ENCODE peak calls at places on chromosomes 3 and 15, in six cellular contexts. One of them, this sample, is unnamed.

GRCh38 chr15:70014860-70015490 is 82.7 kb downstream of the TLE3 start:
- DNase-seq in stimulated activated naive B cell treated with anti-CD40 and anti-IgM and Interleukin-4, amounts not matched to agents 10 μg/mL and 1 μg/mL and 100 μg/mL, for 72 hours: peak; percentile 65
- DNase-seq in neuronal stem cell: no peak
- DNase-seq in HFFc6: no peak
- DNase-seq in fibroblast of mammary gland: no peak
- DNase-seq in GM23248: no peak
- DNase-seq in this sample: peak; percentile 73

GRCh38 chr15:53974813-53975212 is 3.4 kb upstream of the UNC13C start:
- DNase-seq in stimulated activated naive B cell treated with anti-CD40 and anti-IgM and Interleukin-4, amounts not matched to agents 10 μg/mL and 1 μg/mL and 100 μg/mL, for 72 hours: no peak
- DNase-seq in neuronal stem cell: no peak
- DNase-seq in HFFc6: no peak
- DNase-seq in fibroblast of mammary gland: no peak
- DNase-seq in GM23248: no peak
- DNase-seq in this sample: no peak

GRCh38 chr15:79901958-79902357 is 5.1 kb upstream of the MTHFS start:
- DNase-seq in stimulated activated naive B cell treated with anti-CD40 and anti-IgM and Interleukin-4, amounts not matched to agents 10 μg/mL and 1 μg/mL and 100 μg/mL, for 72 hours: peak; percentile 19
- DNase-seq in neuronal stem cell: no peak
- DNase-seq in HFFc6: no peak
- DNase-seq in fibroblast of mammary gland: no peak
- DNase-seq in GM23248: no peak
- DNase-seq in this sample: no peak

GRCh38 chr15:45548753-45549520 is 26.4 kb upstream of the SLC30A4 start:
- DNase-seq in stimulated activated naive B cell treated with anti-CD40 and anti-IgM and Interleukin-4, amounts not matched to agents 10 μg/mL and 1 μg/mL and 100 μg/mL, for 72 hours: no peak
- DNase-seq in neuronal stem cell: no peak
- DNase-seq in HFFc6: no peak
- DNase-seq in fibroblast of mammary gland: peak; percentile 50
- DNase-seq in GM23248: no peak
- DNase-seq in this sample: no peak

GRCh38 chr15:80615783-80616391 is 79.2 kb upstream of the ABHD17C start:
- DNase-seq in stimulated activated naive B cell treated with anti-CD40 and anti-IgM and Interleukin-4, amounts not matched to agents 10 μg/mL and 1 μg/mL and 100 μg/mL, for 72 hours: no peak
- DNase-seq in neuronal stem cell: no peak
- DNase-seq in HFFc6: peak; percentile 57
- DNase-seq in fibroblast of mammary gland: peak; percentile 82
- DNase-seq in GM23248: peak; percentile 89
- DNase-seq in this sample: no peak

GRCh38 chr15:39156636-39157255 is 424.1 kb upstream of the THBS1 start:
- DNase-seq in stimulated activated naive B cell treated with anti-CD40 and anti-IgM and Interleukin-4, amounts not matched to agents 10 μg/mL and 1 μg/mL and 100 μg/mL, for 72 hours: no peak
- DNase-seq in neuronal stem cell: no peak
- DNase-seq in HFFc6: no peak
- DNase-seq in fibroblast of mammary gland: peak; percentile 65
- DNase-seq in GM23248: no peak
- DNase-seq in this sample: no peak

GRCh38 chr15:77023576-77024272 is 28.8 kb downstream of the PSTPIP1 start:
- DNase-seq in stimulated activated naive B cell treated with anti-CD40 and anti-IgM and Interleukin-4, amounts not matched to agents 10 μg/mL and 1 μg/mL and 100 μg/mL, for 72 hours: no peak
- DNase-seq in neuronal stem cell: no peak
- DNase-seq in HFFc6: no peak
- DNase-seq in fibroblast of mammary gland: no peak
- DNase-seq in GM23248: no peak
- DNase-seq in this sample: no peak

GRCh38 chr15:71777216-71777943 is 33.0 kb upstream of the NR2E3 start:
- DNase-seq in stimulated activated naive B cell treated with anti-CD40 and anti-IgM and Interleukin-4, amounts not matched to agents 10 μg/mL and 1 μg/mL and 100 μg/mL, for 72 hours: no peak
- DNase-seq in neuronal stem cell: no peak
- DNase-seq in HFFc6: no peak
- DNase-seq in fibroblast of mammary gland: no peak
- DNase-seq in GM23248: no peak
- DNase-seq in this sample: no peak

GRCh38 chr3:172676208-172676920 is 34.5 kb downstream of the NCEH1 start:
- DNase-seq in stimulated activated naive B cell treated with anti-CD40 and anti-IgM and Interleukin-4, amounts not matched to agents 10 μg/mL and 1 μg/mL and 100 μg/mL, for 72 hours: no peak
- DNase-seq in neuronal stem cell: no peak
- DNase-seq in HFFc6: no peak
- DNase-seq in fibroblast of mammary gland: no peak
- DNase-seq in GM23248: no peak
- DNase-seq in this sample: no peak

GRCh38 chr15:49288411-49288810 is 118.4 kb downstream of the GALK2 start:
- DNase-seq in stimulated activated naive B cell treated with anti-CD40 and anti-IgM and Interleukin-4, amounts not matched to agents 10 μg/mL and 1 μg/mL and 100 μg/mL, for 72 hours: no peak
- DNase-seq in neuronal stem cell: no peak
- DNase-seq in HFFc6: no peak
- DNase-seq in fibroblast of mammary gland: no peak
- DNase-seq in GM23248: peak; percentile 22
- DNase-seq in this sample: no peak

GRCh38 chr3:18445421-18446066 is 20.4 kb upstream of the SATB1 start:
- DNase-seq in stimulated activated naive B cell treated with anti-CD40 and anti-IgM and Interleukin-4, amounts not matched to agents 10 μg/mL and 1 μg/mL and 100 μg/mL, for 72 hours: peak; percentile 54
- DNase-seq in neuronal stem cell: no peak
- DNase-seq in HFFc6: no peak
- DNase-seq in fibroblast of mammary gland: no peak
- DNase-seq in GM23248: no peak
- DNase-seq in this sample: no peak

GRCh38 chr3:49112262-49112661 is 7.7 kb upstream of the QARS1 start:
- DNase-seq in stimulated activated naive B cell treated with anti-CD40 and anti-IgM and Interleukin-4, amounts not matched to agents 10 μg/mL and 1 μg/mL and 100 μg/mL, for 72 hours: no peak
- DNase-seq in neuronal stem cell: no peak
- DNase-seq in HFFc6: no peak
- DNase-seq in fibroblast of mammary gland: no peak
- DNase-seq in GM23248: no peak
- DNase-seq in this sample: no peak

GRCh38 chr15:67836477-67836876 is 3.4 kb downstream of the RNU6-1 start:
- DNase-seq in stimulated activated naive B cell treated with anti-CD40 and anti-IgM and Interleukin-4, amounts not matched to agents 10 μg/mL and 1 μg/mL and 100 μg/mL, for 72 hours: no peak
- DNase-seq in neuronal stem cell: no peak
- DNase-seq in HFFc6: peak; percentile 8
- DNase-seq in fibroblast of mammary gland: peak; percentile 40
- DNase-seq in GM23248: peak; percentile 65
- DNase-seq in this sample: no peak

GRCh38 chr3:17972476-17972875 is 230.0 kb upstream of the TBC1D5 start:
- DNase-seq in stimulated activated naive B cell treated with anti-CD40 and anti-IgM and Interleukin-4, amounts not matched to agents 10 μg/mL and 1 μg/mL and 100 μg/mL, for 72 hours: no peak
- DNase-seq in neuronal stem cell: no peak
- DNase-seq in HFFc6: no peak
- DNase-seq in fibroblast of mammary gland: no peak
- DNase-seq in GM23248: no peak
- DNase-seq in this sample: no peak

GRCh38 chr3:64016941-64017620 is 6.2 kb downstream of the PSMD6 start:
- DNase-seq in stimulated activated naive B cell treated with anti-CD40 and anti-IgM and Interleukin-4, amounts not matched to agents 10 μg/mL and 1 μg/mL and 100 μg/mL, for 72 hours: no peak
- DNase-seq in neuronal stem cell: no peak
- DNase-seq in HFFc6: no peak
- DNase-seq in fibroblast of mammary gland: no peak
- DNase-seq in GM23248: peak; percentile 53
- DNase-seq in this sample: no peak

GRCh38 chr3:107392549-107393165 is 15.4 kb downstream of the CCDC54 start:
- DNase-seq in stimulated activated naive B cell treated with anti-CD40 and anti-IgM and Interleukin-4, amounts not matched to agents 10 μg/mL and 1 μg/mL and 100 μg/mL, for 72 hours: no peak
- DNase-seq in neuronal stem cell: no peak
- DNase-seq in HFFc6: peak; percentile 66
- DNase-seq in fibroblast of mammary gland: peak; percentile 52
- DNase-seq in GM23248: peak; percentile 77
- DNase-seq in this sample: no peak

GRCh38 chr15:65287515-65287845 is 797 bp upstream of the PARP16 start:
- DNase-seq in stimulated activated naive B cell treated with anti-CD40 and anti-IgM and Interleukin-4, amounts not matched to agents 10 μg/mL and 1 μg/mL and 100 μg/mL, for 72 hours: no peak
- DNase-seq in neuronal stem cell: no peak
- DNase-seq in HFFc6: no peak
- DNase-seq in fibroblast of mammary gland: no peak
- DNase-seq in GM23248: no peak
- DNase-seq in this sample: no peak

GRCh38 chr15:77685082-77685815 is 52.5 kb upstream of the LINGO1 start:
- DNase-seq in stimulated activated naive B cell treated with anti-CD40 and anti-IgM and Interleukin-4, amounts not matched to agents 10 μg/mL and 1 μg/mL and 100 μg/mL, for 72 hours: no peak
- DNase-seq in neuronal stem cell: no peak
- DNase-seq in HFFc6: no peak
- DNase-seq in fibroblast of mammary gland: no peak
- DNase-seq in GM23248: no peak
- DNase-seq in this sample: no peak

GRCh38 chr15:61530769-61531168 is 301.7 kb upstream of the RORA start:
- DNase-seq in stimulated activated naive B cell treated with anti-CD40 and anti-IgM and Interleukin-4, amounts not matched to agents 10 μg/mL and 1 μg/mL and 100 μg/mL, for 72 hours: no peak
- DNase-seq in neuronal stem cell: no peak
- DNase-seq in HFFc6: no peak
- DNase-seq in fibroblast of mammary gland: peak; percentile 54
- DNase-seq in GM23248: no peak
- DNase-seq in this sample: peak; percentile 7